ENCODE peak calls at places on chromosome 7, in ten cellular contexts. E is fibroblast of lung; P is neuronal stem cell; D is CD8-positive, alpha-beta T cell; S is sigmoid colon; V is MG63; O is NT2/D1; N is stomach; Z is mesendoderm; X is CD8-positive, alpha-beta memory T cell. Q is an unnamed sample.

GRCh38 chr7:134766779-134767566 is 12.5 kb upstream of the CALD1 start:
- DNase-seq in X (no peak), V (no peak), E (peak; percentile 75), Z (no peak), S (no peak), N (no peak), O (no peak), P (no peak), D (no peak), Q (no peak)

GRCh38 chr7:120714945-120715344 is 143.0 kb downstream of the TSPAN12 start:
- DNase-seq in O (no peak), P (no peak), E (peak; percentile 49), N (no peak), X (no peak), S (no peak), D (no peak), V (peak; percentile 4), Z (no peak), Q (no peak)

GRCh38 chr7:76428868-76429805 is 4.4 kb downstream of the ZP3 start:
- DNase-seq in E (no peak), X (no peak), O (no peak), S (peak; percentile 58), V (peak; percentile 26), P (no peak), Z (peak; percentile 82), D (no peak), N (no peak), Q (no peak)

GRCh38 chr7:94264756-94265155 is 129.9 kb upstream of the COL1A2 start:
- DNase-seq in S (no peak), P (no peak), D (no peak), V (no peak), N (no peak), X (no peak), Z (no peak), E (no peak), O (no peak), Q (no peak)

GRCh38 chr7:46369933-46370654 is 449.0 kb upstream of the IGFBP3 start:
- DNase-seq in P (no peak), S (no peak), V (no peak), E (peak; percentile 93), O (no peak), Z (no peak), N (no peak), X (no peak), D (no peak), Q (peak; percentile 67)

GRCh38 chr7:108614903-108615302 is 45.2 kb downstream of the DNAJB9 start:
- DNase-seq in E (no peak), P (no peak), O (peak; percentile 13), V (no peak), Z (no peak), D (no peak), X (no peak), N (no peak), S (no peak), Q (no peak)

GRCh38 chr7:50209461-50210161 is 94.9 kb upstream of the IKZF1 start:
- DNase-seq in E (no peak), N (no peak), O (no peak), P (no peak), D (no peak), Z (no peak), S (no peak), X (no peak), V (no peak), Q (no peak)

GRCh38 chr7:109695386-109695785 is 1125.7 kb downstream of the DNAJB9 start:
- DNase-seq in Z (no peak), P (no peak), E (no peak), O (no peak), D (no peak), S (no peak), V (no peak), X (no peak), N (no peak), Q (no peak)

GRCh38 chr7:8133955-8134733 is 127.8 kb downstream of the ICA1 start:
- DNase-seq in E (peak; percentile 20), D (no peak), V (no peak), O (no peak), X (peak; percentile 32), P (no peak), N (no peak), Z (no peak), S (no peak), Q (no peak)

GRCh38 chr7:142375710-142376313 is 118.0 kb upstream of the PRSS58 start:
- DNase-seq in P (no peak), S (no peak), Z (peak; percentile 89), N (no peak), D (no peak), X (no peak), V (no peak), O (peak; percentile 27), E (no peak), Q (no peak)

GRCh38 chr7:69728299-69728698 is 130.0 kb downstream of the AUTS2 start:
- DNase-seq in X (no peak), S (no peak), O (no peak), D (no peak), N (no peak), E (peak; percentile 77), Z (no peak), V (no peak), P (no peak), Q (no peak)

GRCh38 chr7:51031216-51031615 is 248.5 kb upstream of the GRB10 start:
- DNase-seq in O (no peak), S (no peak), P (no peak), E (no peak), N (no peak), V (no peak), Z (no peak), D (no peak), X (no peak), Q (no peak)

GRCh38 chr7:8117195-8117594 is 144.8 kb downstream of the ICA1 start:
- DNase-seq in D (no peak), V (no peak), E (no peak), X (no peak), P (no peak), N (no peak), Z (no peak), S (no peak), O (no peak), Q (no peak)

GRCh38 chr7:132580717-132581285 is 4.5 kb upstream of the PLXNA4 start:
- DNase-seq in Z (peak; percentile 94), N (peak; percentile 68), D (peak; percentile 42), P (peak; percentile 81), S (peak; percentile 86), E (peak; percentile 72), V (peak; percentile 38), X (peak; percentile 71), O (peak; percentile 81), Q (no peak)

GRCh38 chr7:93902777-93903423 is 3.5 kb upstream of the GNGT1 start:
- DNase-seq in E (peak; percentile 63), O (peak; percentile 57), S (no peak), X (no peak), V (no peak), N (no peak), Z (peak; percentile 77), P (peak; percentile 48), D (no peak), Q (no peak)

DNA sequence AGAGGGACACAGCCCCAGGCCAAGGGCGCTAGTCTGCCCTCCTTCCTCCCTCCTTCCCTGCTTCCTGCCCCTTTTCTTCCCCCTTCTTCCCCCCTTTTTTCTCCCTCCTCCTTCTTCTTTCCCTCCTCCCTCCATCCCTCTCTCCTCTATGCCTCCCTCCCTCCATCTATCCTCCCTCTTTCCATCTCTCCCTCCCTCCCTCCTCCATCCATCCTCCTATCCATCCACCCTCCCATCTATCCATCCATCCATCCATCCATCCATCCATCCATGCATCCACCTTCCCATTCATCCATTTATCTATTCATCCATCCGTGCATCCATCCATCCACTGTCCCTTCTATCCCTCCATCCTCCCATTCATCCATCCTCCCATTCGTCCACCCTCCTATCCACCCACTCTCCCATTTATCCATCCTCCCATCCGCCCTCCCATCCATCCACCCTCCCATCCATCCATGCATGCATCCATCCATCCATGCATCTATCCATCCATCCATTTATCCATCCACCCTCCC is 24.1 kb upstream of the PSMG3 start:
- DNase-seq in E (no peak), V (no peak), P (no peak), D (no peak), S (no peak), N (no peak), O (no peak), X (no peak), Z (no peak), Q (no peak)
- H3K27me3 ChIP-seq in E (peaks cover 29% of the 10 kb centered on the region), V (no peaks in the 10 kb centered on the region), P (no peaks in the 10 kb centered on the region), D (no peaks in the 10 kb centered on the region), S (peaks cover 52% of the 10 kb centered on the region), N (peaks cover 98% of the 10 kb centered on the region), O (peaks cover 5% of the 10 kb centered on the region), X (peaks cover 12% of the 10 kb centered on the region), Z (no peaks in the 10 kb centered on the region), Q (peaks cover 8% of the 10 kb centered on the region)

DNA sequence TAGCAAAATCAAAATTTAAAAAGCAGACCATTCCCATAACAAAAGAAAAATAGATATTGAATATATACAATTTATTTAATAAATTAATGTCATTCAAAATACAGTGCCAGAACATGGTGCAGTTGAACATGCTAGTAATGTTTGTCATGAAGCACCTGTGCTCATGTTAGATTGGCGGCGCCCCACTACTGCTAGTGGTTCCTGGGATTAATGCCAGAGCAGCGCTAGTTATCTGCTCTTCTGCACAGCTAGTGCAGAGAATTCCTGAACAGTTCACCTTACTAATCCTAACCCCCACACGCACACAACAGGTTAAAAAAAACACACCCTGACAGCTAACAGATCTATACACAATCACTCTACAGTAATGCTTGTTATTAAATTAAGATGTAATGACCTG is 23.4 kb downstream of the KBTBD2 start:
- DNase-seq in V (no peak), N (peak; percentile 52), Z (no peak), D (no peak), X (no peak), S (no peak), P (no peak), O (no peak), E (no peak), Q (no peak)
- H3K36me3 ChIP-seq in V (peaks cover 42% of the 10 kb centered on the region), N (peaks cover 9% of the 10 kb centered on the region), Z (peaks cover 8% of the 10 kb centered on the region), D (peaks cover 16% of the 10 kb centered on the region), X (peaks cover 28% of the 10 kb centered on the region), S (peaks cover 14% of the 10 kb centered on the region), P (peaks cover 19% of the 10 kb centered on the region), O (peaks cover 55% of the 10 kb centered on the region), E (peaks cover 5% of the 10 kb centered on the region), Q (peaks cover 8% of the 10 kb centered on the region)

GRCh38 chr7:127250312-127251047 is 2.3 kb downstream of the GRM8 start:
- DNase-seq in N (no peak), E (no peak), D (no peak), X (no peak), Z (no peak), V (no peak), S (no peak), O (no peak), P (no peak), Q (no peak)
- H3K27me3 ChIP-seq in N (peaks cover 80% of the 10 kb centered on the region), E (peaks cover 27% of the 10 kb centered on the region), D (peaks cover 19% of the 10 kb centered on the region), X (peaks cover 43% of the 10 kb centered on the region), Z (peaks cover 34% of the 10 kb centered on the region), V (peaks cover 47% of the 10 kb centered on the region), S (peaks cover 44% of the 10 kb centered on the region), O (peaks cover 43% of the 10 kb centered on the region), P (peaks cover 29% of the 10 kb centered on the region), Q (peaks cover 42% of the 10 kb centered on the region)

DNA sequence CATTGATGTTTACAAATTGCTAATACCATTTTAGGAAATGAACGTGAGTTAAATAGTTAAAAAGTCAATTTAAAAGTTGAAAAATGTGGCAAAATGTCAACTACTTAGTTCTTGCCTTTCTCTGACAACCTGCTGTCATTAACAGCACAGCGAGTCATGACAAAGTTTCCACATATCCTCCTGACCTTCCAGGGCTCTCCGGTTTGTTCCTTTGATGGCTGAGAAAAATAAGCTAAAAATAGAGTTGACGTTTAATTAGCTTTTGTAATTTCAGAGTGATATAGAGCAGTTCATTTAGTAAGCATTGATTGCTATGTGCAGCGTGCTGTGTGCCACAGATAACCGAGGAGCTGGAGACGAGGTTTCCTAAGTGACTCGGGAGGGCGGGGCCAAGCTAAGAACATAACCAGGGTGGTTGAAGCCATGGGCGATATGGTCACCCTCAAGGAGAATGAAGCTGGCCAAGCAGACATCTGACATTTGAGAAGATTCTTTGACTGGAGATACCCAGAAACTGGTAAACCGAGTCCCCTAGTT is 47.9 kb downstream of the OGDH start:
- DNase-seq in Z (no peak), P (no peak), E (no peak), D (no peak), N (no peak), X (no peak), O (no peak), S (no peak), V (no peak), Q (no peak)
- H3K36me3 ChIP-seq in Z (peaks cover 7% of the 10 kb centered on the region), P (peaks cover 26% of the 10 kb centered on the region), E (peaks cover 5% of the 10 kb centered on the region), D (peaks cover 33% of the 10 kb centered on the region), N (peaks cover 18% of the 10 kb centered on the region), X (peaks cover 38% of the 10 kb centered on the region), O (peaks cover 42% of the 10 kb centered on the region), S (peaks cover 8% of the 10 kb centered on the region), V (peaks cover 50% of the 10 kb centered on the region), Q (no peaks in the 10 kb centered on the region)

Q was measured in BJ.